ENCODE peak calls at places on chromosomes 12 and 14, in nine cellular contexts. H is pancreas, L is neural progenitor cell, Z is cardiac muscle cell, Y is esophagus squamous epithelium, R is PC-9, U is left ventricle myocardium inferior, W is tibial nerve, D is H1. X is an unnamed sample. For H3K4me1, the result is how much of the 10 kb centered on the place peaks cover.

GRCh38 chr12:6632026-6632978 is 3.5 kb downstream of the LPAR5 start:
- DNase-seq in H (no peak), L (peak), Z (no peak), Y (no peak), R (no peak), U (no peak), W (no peak), D (no peak), X (no peak)

GRCh38 chr14:77041837-77042557 is 13.5 kb upstream of the IRF2BPL start:
- DNase-seq in H (peak), L (no peak), Z (peak), Y (no peak), R (no peak), U (peak), W (peak), D (no peak), X (no peak)

GRCh38 chr14:22265319-22266140 is 323.5 kb downstream of the DAD1 start:
- DNase-seq in H (no peak), L (peak), Z (peak), Y (no peak), R (peak), U (no peak), W (peak), D (no peak), X (no peak)

GRCh38 chr14:94203473-94204210 is 29.5 kb downstream of the PPP4R4 start:
- DNase-seq in H (no peak), L (no peak), Z (no peak), Y (no peak), R (no peak), U (no peak), W (no peak), D (no peak), X (no peak)

GRCh38 chr12:62372134-62372533 is 94.5 kb upstream of the MON2 start:
- DNase-seq in H (no peak), L (no peak), Z (no peak), Y (no peak), R (no peak), U (no peak), W (no peak), D (no peak), X (no peak)

GRCh38 chr12:31906581-31907286 is 52.5 kb upstream of the RESF1 start:
- DNase-seq in H (no peak), L (no peak), Z (peak), Y (no peak), R (no peak), U (no peak), W (peak), D (no peak), X (no peak)

GRCh38 chr12:27463826-27464554 is 17.5 kb downstream of the SMCO2 start:
- DNase-seq in H (no peak), L (no peak), Z (peak), Y (no peak), R (no peak), U (peak), W (no peak), D (no peak), X (peak)

GRCh38 chr14:20469890-20470858 is 968 bp downstream of the PNP start:
- DNase-seq in H (no peak), L (peak), Z (peak), Y (no peak), R (peak), U (no peak), W (no peak), D (no peak), X (peak)

GRCh38 chr14:68785817-68786490 is 6.9 kb downstream of the ZFP36L1 start:
- DNase-seq in H (no peak), L (no peak), Z (peak), Y (no peak), R (peak), U (no peak), W (no peak), D (no peak), X (no peak)

GRCh38 chr12:15800278-15800677 is 11.1 kb upstream of the EPS8 start:
- DNase-seq in H (no peak), L (no peak), Z (no peak), Y (no peak), R (peak), U (no peak), W (no peak), D (no peak), X (no peak)

GRCh38 chr12:38392584-38393144 is 76.1 kb downstream of the ALG10B start:
- DNase-seq in H (no peak), L (no peak), Z (peak), Y (no peak), R (peak), U (no peak), W (no peak), D (no peak), X (no peak)

GRCh38 chr12:101824831-101825230 is 5.9 kb downstream of the GNPTAB start:
- DNase-seq in H (no peak), L (no peak), Z (no peak), Y (no peak), R (no peak), U (no peak), W (no peak), D (no peak), X (no peak)

GRCh38 chr12:76637807-76638206 is 78.2 kb upstream of the OSBPL8 start:
- DNase-seq in H (no peak), L (no peak), Z (no peak), Y (no peak), R (peak), U (no peak), W (no peak), D (no peak), X (no peak)

GRCh38 chr12:96457191-96457930 is 32.0 kb upstream of the CFAP54 start:
- DNase-seq in H (no peak), L (no peak), Z (no peak), Y (no peak), R (peak), U (no peak), W (no peak), D (no peak), X (no peak)

GRCh38 chr12:119115296-119115905 is 63.3 kb upstream of the HSPB8 start:
- DNase-seq in H (no peak), L (peak), Z (peak), Y (no peak), R (no peak), U (no peak), W (peak), D (no peak), X (no peak)

GRCh38 chr12:56038022-56038665 is 3.6 kb upstream of the RPS26 start:
- DNase-seq in H (no peak), L (no peak), Z (no peak), Y (no peak), R (no peak), U (no peak), W (no peak), D (no peak), X (no peak)

GRCh38 chr12:2876431-2877046 is 435 bp downstream of the FOXM1 start:
- DNase-seq in H (no peak), L (no peak), Z (peak), Y (no peak), R (no peak), U (no peak), W (no peak), D (no peak), X (no peak)

GRCh38 chr14:25048170-25049126 is 1.5 kb downstream of the STXBP6 start:
- DNase-seq in H (peak), L (no peak), Z (peak), Y (no peak), R (peak), U (peak), W (peak), D (no peak), X (peak)

GRCh38 chr14:100654814-100655795 is 67.9 kb upstream of the BEGAIN start:
- DNase-seq in H (peak), L (peak), Z (no peak), Y (no peak), R (no peak), U (no peak), W (no peak), D (no peak), X (no peak)

GRCh38 chr12:104576980-104577925 is 120.5 kb downstream of the CHST11 start:
- DNase-seq in H (no peak), L (no peak), Z (no peak), Y (no peak), R (no peak), U (no peak), W (no peak), D (no peak), X (no peak)

GRCh38 chr12:92993259-92993658 is 64.2 kb upstream of the EEA1 start:
- DNase-seq in H (no peak), L (no peak), Z (no peak), Y (no peak), R (no peak), U (no peak), W (no peak), D (no peak), X (no peak)

GRCh38 chr12:92989715-92990484 is 60.8 kb upstream of the EEA1 start:
- DNase-seq in H (no peak), L (no peak), Z (no peak), Y (no peak), R (no peak), U (no peak), W (no peak), D (no peak), X (no peak)

GRCh38 chr12:92992041-92992440 is 62.9 kb upstream of the EEA1 start:
- DNase-seq in H (no peak), L (no peak), Z (no peak), Y (no peak), R (no peak), U (no peak), W (no peak), D (no peak), X (no peak)

GRCh38 chr12:92988622-92989130 is 59.6 kb upstream of the EEA1 start:
- DNase-seq in H (no peak), L (no peak), Z (no peak), Y (no peak), R (no peak), U (no peak), W (no peak), D (no peak), X (no peak)

DNA sequence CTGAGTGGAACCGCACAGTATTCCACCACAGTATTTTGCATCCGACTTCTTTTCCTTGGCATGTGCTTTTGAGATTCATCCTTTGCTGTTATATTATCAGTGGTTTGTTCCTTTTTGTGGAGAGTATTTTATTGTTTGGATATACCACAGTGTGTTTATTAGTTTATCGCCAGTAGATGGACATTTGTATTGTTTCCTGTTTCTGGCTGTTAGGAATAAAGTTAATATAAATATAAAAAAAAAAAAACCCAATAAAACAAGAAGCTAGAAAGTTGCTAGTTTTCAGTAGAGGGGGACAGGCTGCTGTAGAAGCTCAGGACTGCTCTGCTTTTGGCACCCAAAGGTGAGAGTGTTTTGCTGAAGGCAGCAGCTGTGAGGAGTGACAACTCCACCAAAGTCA is 62.0 kb upstream of the EEA1 start:
- DNase-seq in H (no peak), L (no peak), Z (no peak), Y (no peak), R (no peak), U (no peak), W (no peak), D (no peak), X (no peak)
- H3K27ac ChIP-seq in H (no peak), L (no peak), Z (no peak), Y (no peak), R (no peak), U (no peak), W (no peak), D (no peak), X (no peak)

GRCh38 chr12:110775997-110776396 is 33.3 kb upstream of the PPP1CC start:
- DNase-seq in H (no peak), L (no peak), Z (no peak), Y (no peak), R (no peak), U (no peak), W (no peak), D (no peak), X (no peak)
- H3K4me1 ChIP-seq in H (under half), L (under half), Z (under half), Y (under half), R (under half), U (under half), W (under half), D (under half), X (under half)

GRCh38 chr12:53299454-53300180 is at the start of gene MYG1:
- DNase-seq in H (peak), L (peak), Z (peak), Y (peak), R (peak), U (peak), W (peak), D (peak), X (peak)
- TF ChIP-seq CTCF in H (peak), L (peak), Z (peak), Y (peak), R (no peak), U (peak), W (no peak), D (peak), X (peak)

GRCh38 chr12:109463776-109464175 is 13.3 kb downstream of the KCTD10 start:
- DNase-seq in H (no peak), L (no peak), Z (peak), Y (no peak), R (no peak), U (no peak), W (no peak), D (no peak), X (no peak)
- H3K27ac ChIP-seq in H (peak), L (no peak), Z (peak), Y (peak), R (peak), U (peak), W (peak), D (no peak), X (peak)

GRCh38 chr12:124429535-124429934 is 134.6 kb downstream of the RFLNA start:
- DNase-seq in H (no peak), L (no peak), Z (no peak), Y (no peak), R (no peak), U (no peak), W (no peak), D (no peak), X (no peak)

GRCh38 chr12:124428136-124428791 is 133.4 kb downstream of the RFLNA start:
- DNase-seq in H (no peak), L (no peak), Z (peak), Y (no peak), R (no peak), U (no peak), W (peak), D (no peak), X (peak)

GRCh38 chr12:124432376-124432775 is 135.0 kb downstream of the NCOR2 start:
- DNase-seq in H (no peak), L (no peak), Z (no peak), Y (no peak), R (no peak), U (peak), W (no peak), D (no peak), X (no peak)

GRCh38 chr12:124428792-124429281 is 133.9 kb downstream of the RFLNA start:
- DNase-seq in H (no peak), L (no peak), Z (no peak), Y (no peak), R (no peak), U (no peak), W (no peak), D (no peak), X (no peak)

DNA sequence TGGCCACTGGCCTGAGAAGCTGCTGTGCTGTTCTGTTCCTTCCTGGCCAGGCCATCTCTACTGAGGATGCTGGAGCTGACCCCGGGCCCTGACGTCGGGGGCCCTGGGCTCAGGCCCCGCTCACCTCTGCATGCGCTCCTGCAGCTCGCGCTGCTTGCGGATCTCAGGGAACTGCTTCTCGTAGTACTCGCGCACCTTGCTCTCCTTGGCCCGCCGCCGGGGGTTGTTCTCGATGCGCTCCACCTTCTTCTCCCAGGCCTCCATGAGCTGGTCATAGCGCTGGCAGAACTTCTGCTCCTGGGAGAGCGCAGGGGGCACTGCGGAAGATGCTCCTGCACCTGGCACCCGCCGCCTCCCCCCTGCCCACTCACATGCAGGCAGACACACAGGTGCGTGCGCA is 135.6 kb downstream of the RFLNA start:
- DNase-seq in H (no peak), L (no peak), Z (no peak), Y (no peak), R (no peak), U (no peak), W (no peak), D (no peak), X (no peak)
- H3K4me1 ChIP-seq in H (under half), L (under half), Z (under half), Y (under half), R (under half), U (half or more), W (under half), D (under half), X (under half)

DNA sequence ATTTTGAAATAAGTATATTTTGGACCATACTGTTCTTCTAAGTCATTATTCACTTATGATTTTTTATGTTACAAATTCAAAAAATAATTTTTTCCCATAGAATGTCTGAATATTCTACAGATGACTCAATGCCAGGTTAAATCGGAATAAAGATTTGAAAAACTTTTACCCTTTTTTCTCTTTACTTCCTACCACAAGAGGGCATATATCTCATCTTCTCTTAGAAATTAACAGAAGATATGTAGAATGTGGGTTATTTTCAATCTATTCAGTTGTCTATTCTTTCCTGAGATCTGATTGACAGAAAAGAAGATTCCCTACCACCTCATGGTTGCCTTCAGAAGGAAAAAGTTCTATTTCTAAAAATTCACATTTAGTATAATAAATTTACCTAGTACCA is 53.0 kb upstream of the KITLG start:
- DNase-seq in H (no peak), L (no peak), Z (no peak), Y (no peak), R (no peak), U (no peak), W (no peak), D (no peak), X (no peak)
- TF ChIP-seq CTCF in H (no peak), L (peak), Z (peak), Y (no peak), R (peak), U (peak), W (peak), D (no peak), X (no peak)

GRCh38 chr14:59317346-59317745 is 128.9 kb downstream of the DAAM1 start:
- DNase-seq in H (no peak), L (no peak), Z (no peak), Y (no peak), R (no peak), U (no peak), W (no peak), D (no peak), X (no peak)

GRCh38 chr14:59320771-59321170 is 132.3 kb downstream of the DAAM1 start:
- DNase-seq in H (no peak), L (no peak), Z (peak), Y (no peak), R (no peak), U (no peak), W (no peak), D (no peak), X (no peak)

GRCh38 chr14:59321184-59321952 is 132.9 kb downstream of the DAAM1 start:
- DNase-seq in H (no peak), L (no peak), Z (peak), Y (no peak), R (peak), U (no peak), W (no peak), D (no peak), X (no peak)

GRCh38 chr14:59317782-59318505 is 129.5 kb downstream of the DAAM1 start:
- DNase-seq in H (no peak), L (no peak), Z (no peak), Y (no peak), R (no peak), U (no peak), W (no peak), D (no peak), X (no peak)

DNA sequence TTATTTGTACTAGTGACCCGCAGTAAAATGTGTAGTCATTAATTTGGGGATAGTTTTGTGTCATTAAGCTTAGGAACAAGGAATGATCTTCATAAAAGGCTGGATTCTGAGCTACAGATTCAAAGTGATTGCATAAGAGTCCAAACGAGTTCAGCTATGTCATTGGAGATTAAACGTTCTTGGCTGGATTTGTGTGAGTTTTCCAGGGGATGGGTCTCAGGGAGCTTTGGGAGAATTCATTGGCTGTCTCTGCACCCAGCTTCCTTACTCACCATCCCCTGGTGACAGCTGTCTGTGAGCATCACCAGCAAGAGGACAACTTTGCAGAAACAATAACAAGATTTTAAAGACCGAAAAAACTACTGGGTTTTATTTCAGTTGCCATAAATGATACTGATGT is 130.4 kb downstream of the DAAM1 start:
- DNase-seq in H (no peak), L (no peak), Z (peak), Y (no peak), R (no peak), U (no peak), W (no peak), D (no peak), X (no peak)
- H3K27ac ChIP-seq in H (no peak), L (no peak), Z (peak), Y (no peak), R (no peak), U (peak), W (no peak), D (no peak), X (peak)

GRCh38 chr12:65948320-65949008 is 124.2 kb downstream of the HMGA2 start:
- DNase-seq in H (peak), L (peak), Z (peak), Y (no peak), R (no peak), U (peak), W (peak), D (no peak), X (peak)
- H3K4me1 ChIP-seq in H (under half), L (under half), Z (under half), Y (under half), R (under half), U (under half), W (under half), D (under half), X (under half)

DNA sequence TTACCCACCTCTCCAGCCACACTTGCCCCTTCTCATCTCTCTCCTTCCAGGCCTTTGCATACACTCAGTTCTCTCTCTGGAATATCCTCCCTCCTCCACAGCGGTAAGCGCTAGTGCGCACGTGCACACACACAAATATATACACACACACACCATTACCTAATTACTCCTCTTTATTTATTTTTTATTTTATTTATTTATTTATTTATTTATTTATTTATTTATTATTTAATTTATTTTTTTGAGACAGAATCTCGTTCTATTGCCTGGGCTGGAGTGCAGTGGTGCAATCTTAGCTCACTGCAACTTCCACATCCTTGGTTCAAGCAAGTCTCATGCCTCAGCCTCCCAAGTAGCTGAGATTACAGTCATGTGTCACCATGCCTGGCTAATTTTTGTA is 11.7 kb downstream of the ASIC1 start:
- DNase-seq in H (no peak), L (no peak), Z (no peak), Y (no peak), R (no peak), U (no peak), W (no peak), D (no peak), X (no peak)
- TF ChIP-seq CTCF in H (no peak), L (no peak), Z (no peak), Y (no peak), R (no peak), U (no peak), W (no peak), D (no peak), X (no peak)